ENCODE peak calls at places on chromosomes 13 and 19, in nine cellular contexts. V is K562; E is astrocyte of the spinal cord; A is psoas muscle; T is osteoblast; O is colonic mucosa; X is CD8-positive, alpha-beta T cell; J is breast epithelium; S is cardiac fibroblast. G is an unnamed sample.

GRCh38 chr19:10026744-10027143 is 13.5 kb downstream of the RDH8 start:
- DNase-seq in X (no peak), S (no peak), A (no peak), T (no peak), V (no peak), J (no peak), E (no peak), O (no peak), G (no peak)

GRCh38 chr19:29878973-29879654 is 62.9 kb upstream of the URI1 start:
- DNase-seq in X (no peak), A (peak), J (no peak), O (no peak), T (peak), E (no peak), S (peak), V (peak), G (no peak)

GRCh38 chr13:102648046-102648445 is 46.8 kb downstream of the METTL21C start:
- DNase-seq in J (no peak), O (no peak), S (no peak), A (no peak), T (no peak), E (no peak), V (no peak), X (no peak), G (no peak)

GRCh38 chr13:28753208-28753892 is 34.6 kb upstream of the SLC46A3 start:
- DNase-seq in E (peak), V (no peak), T (peak), J (peak), X (no peak), O (peak), A (no peak), S (peak), G (no peak)

GRCh38 chr19:33399081-33399744 is 25.7 kb downstream of the CEBPG start:
- DNase-seq in S (no peak), V (no peak), E (no peak), O (no peak), A (no peak), T (peak), X (no peak), J (no peak), G (no peak)

GRCh38 chr19:6092329-6093286 is 17.7 kb downstream of the RFX2 start:
- DNase-seq in E (peak), O (peak), T (peak), A (peak), S (peak), X (no peak), V (peak), J (peak), G (peak)

GRCh38 chr19:1650627-1651009 is 1.8 kb downstream of the TCF3 start:
- DNase-seq in V (no peak), E (peak), T (peak), O (no peak), S (peak), J (no peak), A (no peak), X (no peak), G (peak)

GRCh38 chr13:99311137-99311536 is 3.9 kb upstream of the GPR183 start:
- DNase-seq in V (peak), J (no peak), T (no peak), O (no peak), A (no peak), X (no peak), E (peak), S (no peak), G (no peak)

GRCh38 chr13:53020764-53021332 is 7.8 kb upstream of the OLFM4 start:
- DNase-seq in X (no peak), S (no peak), J (no peak), O (no peak), E (no peak), A (no peak), T (no peak), V (no peak), G (no peak)

GRCh38 chr13:46633416-46633815 is 80.4 kb downstream of the LRCH1 start:
- DNase-seq in J (no peak), T (peak), V (no peak), E (peak), O (no peak), S (peak), X (no peak), A (no peak), G (no peak)

GRCh38 chr19:35040826-35041547 is 534 bp upstream of the HPN start:
- DNase-seq in V (peak), J (peak), E (no peak), A (peak), O (peak), S (peak), X (no peak), T (no peak), G (no peak)

GRCh38 chr13:54433511-54434206 is 1405.0 kb downstream of the OLFM4 start:
- DNase-seq in E (no peak), V (no peak), O (no peak), T (no peak), X (no peak), J (no peak), S (no peak), A (no peak), G (no peak)

GRCh38 chr13:32650705-32651311 is 64.6 kb downstream of the PDS5B start:
- DNase-seq in A (no peak), T (no peak), S (peak), J (no peak), X (no peak), V (peak), E (peak), O (peak), G (peak)

GRCh38 chr13:65913173-65913572 is 1317.0 kb downstream of the PCDH9 start:
- DNase-seq in A (no peak), X (no peak), T (peak), O (no peak), E (peak), J (no peak), S (peak), V (no peak), G (no peak)

GRCh38 chr19:45815501-45816216 is 551 bp upstream of the RSPH6A start:
- DNase-seq in J (no peak), A (no peak), V (no peak), O (no peak), X (no peak), E (no peak), T (peak), S (no peak), G (no peak)

GRCh38 chr19:31140717-31141116 is 208.5 kb downstream of the TSHZ3 start:
- DNase-seq in J (no peak), X (no peak), T (peak), A (no peak), E (peak), O (no peak), S (peak), V (no peak), G (no peak)

GRCh38 chr13:30998548-30999140 is 66.2 kb downstream of the TEX26 start:
- DNase-seq in O (no peak), J (no peak), V (no peak), E (peak), T (peak), A (no peak), X (no peak), S (peak), G (no peak)

GRCh38 chr13:28659611-28659970 is 661 bp downstream of the POMP start:
- DNase-seq in A (no peak), T (peak), V (no peak), E (peak), S (peak), X (no peak), O (no peak), J (no peak), G (peak)

GRCh38 chr13:20553309-20553708 is 13.6 kb upstream of the IFT88 start:
- DNase-seq in A (no peak), J (no peak), V (no peak), S (peak), X (no peak), T (no peak), O (no peak), E (peak), G (no peak)

GRCh38 chr13:46962286-46962941 is 65.6 kb upstream of the HTR2A start:
- DNase-seq in X (no peak), V (no peak), E (peak), J (no peak), O (no peak), T (peak), A (no peak), S (peak), G (peak)

GRCh38 chr13:36549771-36550170 is 117.5 kb downstream of the CCNA1 start:
- DNase-seq in S (no peak), X (no peak), T (no peak), E (no peak), J (no peak), A (no peak), O (no peak), V (no peak), G (no peak)

GRCh38 chr13:95745289-95745688 is 68.3 kb downstream of the DNAJC3 start:
- DNase-seq in A (peak), T (no peak), O (no peak), E (no peak), J (no peak), V (no peak), X (no peak), S (no peak), G (no peak)

GRCh38 chr13:95741584-95742563 is 64.9 kb downstream of the DNAJC3 start:
- DNase-seq in V (no peak), T (peak), O (no peak), J (no peak), A (peak), E (no peak), S (no peak), X (no peak), G (peak)

GRCh38 chr13:95745752-95746151 is 68.8 kb downstream of the DNAJC3 start:
- DNase-seq in S (peak), E (no peak), J (no peak), O (no peak), X (no peak), V (no peak), T (no peak), A (no peak), G (no peak)

GRCh38 chr13:95743192-95743591 is 66.3 kb downstream of the DNAJC3 start:
- DNase-seq in O (no peak), J (no peak), X (no peak), V (no peak), A (no peak), E (no peak), T (no peak), S (no peak), G (no peak)

DNA sequence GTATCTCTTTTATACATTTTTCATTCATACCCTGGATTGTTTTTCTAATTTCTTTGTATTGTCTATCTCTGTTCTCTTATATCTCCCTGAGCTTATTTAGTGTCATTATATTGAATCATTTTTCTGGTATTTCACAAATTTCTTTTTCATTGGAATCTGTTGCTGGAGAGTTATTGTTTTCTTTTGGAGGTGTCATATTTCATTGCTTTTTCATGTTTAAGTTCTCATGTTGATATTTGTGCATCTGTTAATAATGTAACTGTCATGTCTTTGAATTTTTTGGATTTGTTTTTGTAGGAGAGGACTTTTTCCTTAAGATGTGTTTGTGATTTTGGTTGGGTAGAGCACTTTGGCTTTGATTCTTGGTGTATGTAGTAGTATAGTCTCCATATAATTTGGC is 64.0 kb downstream of the DNAJC3 start:
- DNase-seq in J (no peak), S (no peak), A (no peak), E (no peak), V (no peak), O (no peak), X (no peak), T (no peak), G (no peak)
- H3K4me3 ChIP-seq in J (no peak), S (no peak), A (no peak), E (no peak), V (no peak), O (no peak), X (no peak), T (no peak), G (no peak)

GRCh38 chr13:43511260-43511970 is 275.4 kb downstream of the ENOX1 start:
- DNase-seq in V (no peak), T (no peak), J (no peak), O (no peak), A (no peak), S (no peak), E (no peak), X (no peak), G (no peak)
- H3K4me3 ChIP-seq in V (no peak), T (no peak), J (no peak), O (no peak), A (no peak), S (no peak), E (no peak), X (no peak), G (no peak)

GRCh38 chr19:3589439-3589838 is 4.2 kb downstream of the GIPC3 start:
- DNase-seq in X (no peak), V (no peak), S (no peak), T (no peak), O (no peak), A (no peak), E (no peak), J (no peak), G (no peak)
- H3K4me3 ChIP-seq in X (no peak), V (no peak), S (no peak), T (no peak), O (no peak), A (no peak), E (no peak), J (no peak), G (no peak)

GRCh38 chr13:110812111-110812868 is 98.8 kb downstream of the ING1 start:
- DNase-seq in J (no peak), T (peak), X (no peak), V (no peak), S (peak), A (no peak), E (peak), O (no peak), G (no peak)
- H3K4me3 ChIP-seq in J (peak), T (peak), X (no peak), V (no peak), S (no peak), A (peak), E (peak), O (no peak), G (no peak)

DNA sequence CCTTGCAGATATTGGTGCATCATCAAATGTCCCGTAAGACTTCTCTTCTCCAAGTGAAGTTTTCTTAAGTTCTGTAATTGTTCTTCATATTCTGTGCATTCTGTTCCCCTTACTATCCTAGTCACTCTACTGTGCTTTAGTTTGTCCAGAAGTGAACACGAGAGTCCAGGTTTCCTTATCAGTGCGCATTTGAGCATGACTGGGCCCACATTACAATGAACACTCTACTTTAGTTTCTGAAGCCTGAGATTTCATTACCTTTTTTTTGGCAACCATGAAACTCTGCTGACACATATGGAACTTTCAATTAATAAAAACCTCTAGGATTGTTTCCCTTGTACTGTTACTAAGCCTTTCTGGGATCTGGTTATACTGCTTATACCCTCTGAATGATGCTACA is 270.0 kb downstream of the KCNRG start:
- DNase-seq in A (no peak), O (no peak), T (no peak), S (no peak), X (no peak), J (no peak), V (no peak), E (no peak), G (peak)
- H3K4me3 ChIP-seq in A (no peak), O (no peak), T (no peak), S (no peak), X (no peak), J (no peak), V (no peak), E (no peak), G (no peak)

GRCh38 chr19:49669511-49669910 is 3.8 kb downstream of the BCL2L12 start:
- DNase-seq in E (no peak), T (no peak), X (no peak), V (no peak), S (no peak), O (no peak), A (no peak), J (no peak), G (no peak)

GRCh38 chr19:49676690-49677231 is 310 bp upstream of the PRMT1 start:
- DNase-seq in O (peak), T (peak), V (peak), J (peak), S (peak), X (peak), E (peak), A (peak), G (peak)

GRCh38 chr19:49667473-49667872 is 1.7 kb downstream of the BCL2L12 start:
- DNase-seq in V (no peak), O (no peak), T (no peak), X (no peak), J (no peak), S (no peak), A (no peak), E (no peak), G (no peak)

GRCh38 chr19:49676136-49676689 is 858 bp upstream of the PRMT1 start:
- DNase-seq in O (peak), E (peak), J (no peak), S (peak), A (peak), T (peak), V (peak), X (no peak), G (peak)

GRCh38 chr19:49672131-49672919 is 4.7 kb upstream of the PRMT1 start:
- DNase-seq in T (peak), J (no peak), X (peak), O (peak), S (peak), A (peak), E (peak), V (peak), G (peak)
- H3K4me3 ChIP-seq in T (peak), J (peak), X (no peak), O (no peak), S (no peak), A (no peak), E (no peak), V (peak), G (no peak)

GRCh38 chr19:13005861-13006370 is 10.6 kb downstream of the NFIX start:
- DNase-seq in X (no peak), A (no peak), O (no peak), J (no peak), T (no peak), S (no peak), V (no peak), E (no peak), G (no peak)

GRCh38 chr19:13008926-13009787 is 13.9 kb downstream of the NFIX start:
- DNase-seq in J (no peak), V (no peak), O (no peak), A (no peak), S (no peak), T (peak), E (no peak), X (no peak), G (no peak)

GRCh38 chr19:13006431-13007281 is 11.4 kb downstream of the NFIX start:
- DNase-seq in S (no peak), E (no peak), V (no peak), A (peak), T (no peak), J (no peak), X (no peak), O (no peak), G (no peak)

GRCh38 chr19:13005253-13005652 is 10.0 kb downstream of the NFIX start:
- DNase-seq in S (no peak), E (no peak), T (peak), A (no peak), X (no peak), J (no peak), O (no peak), V (no peak), G (no peak)

GRCh38 chr19:13007292-13008045 is 12.2 kb downstream of the NFIX start:
- DNase-seq in S (no peak), E (no peak), O (no peak), T (no peak), X (no peak), J (peak), A (peak), V (no peak), G (no peak)
- H3K4me3 ChIP-seq in S (no peak), E (no peak), O (no peak), T (no peak), X (no peak), J (peak), A (peak), V (no peak), G (no peak)

DNA sequence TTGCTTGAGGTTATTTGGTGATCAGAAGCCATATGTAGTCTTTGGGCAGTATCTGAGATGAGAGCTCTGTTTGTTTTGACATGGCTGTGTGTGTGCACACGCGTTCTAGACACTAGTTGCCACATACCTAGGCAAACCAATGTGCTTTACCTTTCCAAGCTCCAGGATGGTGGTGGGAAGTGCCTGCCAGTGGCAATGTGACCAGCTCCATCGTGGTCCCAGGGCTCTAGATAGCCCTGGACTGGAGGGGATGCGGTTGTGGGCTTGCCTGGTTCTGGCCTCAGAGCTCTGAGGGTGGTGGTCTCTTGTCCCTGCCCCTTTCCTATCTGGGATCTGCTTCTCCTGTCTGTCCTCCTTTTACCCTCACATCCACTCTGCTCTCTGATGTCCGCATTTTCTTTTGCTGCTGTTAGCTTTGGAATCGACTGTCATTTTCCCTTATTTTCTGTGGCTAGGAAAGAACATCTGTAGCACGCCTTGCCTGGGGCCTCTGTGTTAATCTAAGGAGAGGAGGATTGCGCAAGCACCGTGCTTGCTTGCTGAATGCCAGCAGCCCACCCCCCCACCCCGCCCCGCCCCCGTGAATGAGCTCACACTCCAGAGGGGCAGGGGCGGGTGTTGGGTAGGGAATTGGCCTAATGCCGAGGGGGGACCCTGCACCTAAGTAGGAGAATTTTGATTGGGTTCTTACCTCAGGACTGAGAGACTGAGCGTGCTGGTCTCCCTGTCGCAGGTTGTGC is 89.5 kb downstream of the ARHGEF7 start:
- DNase-seq in J (no peak), T (peak), S (peak), X (no peak), V (no peak), A (peak), E (peak), O (no peak), G (no peak)
- H3K4me3 ChIP-seq in J (peak), T (peak), S (peak), X (no peak), V (no peak), A (peak), E (peak), O (no peak), G (no peak)